ENCODE peak calls at places on chromosomes 2 and 18, in ten cellular contexts. J, I, D, F, C, G, T, A, L and X are unnamed samples.
A peak's percentile ranks its signal among the peaks of the same experiment; 100 is the strongest.

GRCh38 chr2:88499204-88499603 is 46.7 kb upstream of the FOXI3 start:
- DNase-seq in J (no peak), I (no peak), D (no peak), F (no peak), C (no peak), G (no peak), T (no peak), A (no peak), L (no peak), X (no peak)

GRCh38 chr2:241033346-241033987 is 35.0 kb downstream of the SNED1 start:
- DNase-seq in J (no peak), I (no peak), D (no peak), F (no peak), C (no peak), G (no peak), T (no peak), A (no peak), L (no peak), X (no peak)

GRCh38 chr2:142286618-142287017 is 155.8 kb upstream of the LRP1B start:
- DNase-seq in J (no peak), I (peak; percentile 66), D (no peak), F (no peak), C (peak; percentile 42), G (no peak), T (peak; percentile 27), A (no peak), L (peak; percentile 85), X (no peak)

GRCh38 chr2:114821055-114821454 is 378.6 kb downstream of the DPP10 start:
- DNase-seq in J (no peak), I (peak; percentile 22), D (no peak), F (no peak), C (no peak), G (no peak), T (no peak), A (no peak), L (no peak), X (no peak)

GRCh38 chr2:132009874-132010521 is 151.8 kb downstream of the ANKRD30BL start:
- DNase-seq in J (peak; percentile 2), I (no peak), D (peak; percentile 17), F (no peak), C (no peak), G (peak; percentile 46), T (peak; percentile 31), A (no peak), L (peak; percentile 11), X (no peak)

GRCh38 chr2:159098374-159098773 is 129.9 kb downstream of the TANC1 start:
- DNase-seq in J (no peak), I (no peak), D (no peak), F (no peak), C (peak; percentile 19), G (no peak), T (no peak), A (no peak), L (no peak), X (no peak)

GRCh38 chr2:36356199-36356989 is 816 bp downstream of the CRIM1 start:
- DNase-seq in J (peak; percentile 67), I (no peak), D (peak; percentile 78), F (peak; percentile 20), C (no peak), G (peak; percentile 81), T (peak; percentile 48), A (peak; percentile 13), L (no peak), X (peak; percentile 55)

GRCh38 chr18:57839942-57840381 is 36.8 kb upstream of the ATP8B1 start:
- DNase-seq in J (peak; percentile 87), I (no peak), D (no peak), F (no peak), C (peak; percentile 13), G (no peak), T (no peak), A (no peak), L (no peak), X (no peak)

GRCh38 chr2:17607379-17607778 is 66.9 kb downstream of the VSNL1 start:
- DNase-seq in J (no peak), I (no peak), D (no peak), F (no peak), C (no peak), G (no peak), T (no peak), A (no peak), L (no peak), X (no peak)

GRCh38 chr2:171792922-171793580 is 101.0 kb downstream of the SLC25A12 start:
- DNase-seq in J (no peak), I (no peak), D (no peak), F (no peak), C (no peak), G (no peak), T (no peak), A (no peak), L (peak; percentile 26), X (no peak)

GRCh38 chr18:2970762-2971659 is 41.9 kb downstream of the LPIN2 start:
- DNase-seq in J (no peak), I (no peak), D (peak; percentile 62), F (no peak), C (no peak), G (no peak), T (no peak), A (peak; percentile 51), L (no peak), X (no peak)

GRCh38 chr2:17901246-17901645 is 22.8 kb downstream of the KCNS3 start:
- DNase-seq in J (no peak), I (no peak), D (no peak), F (no peak), C (peak; percentile 7), G (no peak), T (peak; percentile 15), A (no peak), L (no peak), X (no peak)

DNA sequence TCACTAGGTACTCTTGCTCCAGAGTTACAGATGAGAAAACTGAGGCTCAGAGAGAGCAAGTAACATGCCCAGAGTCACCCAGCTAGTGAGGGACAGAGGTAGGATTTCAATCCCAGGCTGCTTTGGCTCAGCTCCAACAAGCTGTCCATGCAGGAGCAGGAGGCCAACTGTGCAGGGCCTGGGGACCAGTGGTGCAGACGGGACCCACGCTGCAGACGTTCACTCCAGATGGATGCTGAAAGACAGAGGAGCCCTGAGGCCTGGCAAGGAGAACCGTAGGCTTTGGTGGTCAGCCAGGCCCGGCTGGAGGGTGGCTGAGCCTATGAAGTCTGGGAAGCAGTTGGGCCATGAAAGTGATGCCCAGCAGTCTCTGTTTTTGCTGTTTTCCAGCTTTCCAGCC is 102.6 kb downstream of the MCFD2 start:
- DNase-seq in J (no peak), I (no peak), D (no peak), F (no peak), C (no peak), G (no peak), T (peak; percentile 24), A (no peak), L (no peak), X (no peak)
- H3K4me1 ChIP-seq in J (no peaks in the 10 kb centered on the region), I (peaks cover 1% of the 10 kb centered on the region), D (peaks cover 51% of the 10 kb centered on the region), F (peaks cover 30% of the 10 kb centered on the region), C (peaks cover 22% of the 10 kb centered on the region), G (peaks cover 57% of the 10 kb centered on the region), T (no peaks in the 10 kb centered on the region), A (no peaks in the 10 kb centered on the region), L (no peaks in the 10 kb centered on the region), X (peaks cover 4% of the 10 kb centered on the region)

GRCh38 chr2:950627-950992 is at the start of gene SNTG2:
- DNase-seq in J (no peak), I (no peak), D (no peak), F (no peak), C (no peak), G (no peak), T (peak; percentile 76), A (peak; percentile 20), L (peak; percentile 36), X (peak; percentile 43)
- H3K4me1 ChIP-seq in J (peaks cover 5% of the 10 kb centered on the region), I (peaks cover 8% of the 10 kb centered on the region), D (no peaks in the 10 kb centered on the region), F (peaks cover 8% of the 10 kb centered on the region), C (no peaks in the 10 kb centered on the region), G (peaks cover 13% of the 10 kb centered on the region), T (peaks cover 23% of the 10 kb centered on the region), A (peaks cover 4% of the 10 kb centered on the region), L (no peaks in the 10 kb centered on the region), X (peaks cover 23% of the 10 kb centered on the region)

GRCh38 chr2:25794544-25795276 is 83.6 kb downstream of the ASXL2 start:
- DNase-seq in J (no peak), I (no peak), D (no peak), F (no peak), C (no peak), G (no peak), T (no peak), A (no peak), L (no peak), X (no peak)
- H3K4me1 ChIP-seq in J (no peaks in the 10 kb centered on the region), I (no peaks in the 10 kb centered on the region), D (no peaks in the 10 kb centered on the region), F (no peaks in the 10 kb centered on the region), C (peaks cover 9% of the 10 kb centered on the region), G (no peaks in the 10 kb centered on the region), T (peaks cover 9% of the 10 kb centered on the region), A (peaks cover 58% of the 10 kb centered on the region), L (no peaks in the 10 kb centered on the region), X (peaks cover 4% of the 10 kb centered on the region)

GRCh38 chr2:174617120-174617519 is 19.5 kb upstream of the WIPF1 start:
- DNase-seq in J (no peak), I (no peak), D (no peak), F (no peak), C (no peak), G (no peak), T (no peak), A (no peak), L (no peak), X (no peak)

GRCh38 chr2:174618179-174618578 is 20.6 kb upstream of the WIPF1 start:
- DNase-seq in J (no peak), I (no peak), D (no peak), F (no peak), C (no peak), G (no peak), T (no peak), A (no peak), L (no peak), X (no peak)

GRCh38 chr2:174615951-174616436 is 18.4 kb upstream of the WIPF1 start:
- DNase-seq in J (no peak), I (no peak), D (no peak), F (no peak), C (peak; percentile 83), G (no peak), T (no peak), A (no peak), L (no peak), X (no peak)

GRCh38 chr2:174614261-174614660 is 16.7 kb upstream of the WIPF1 start:
- DNase-seq in J (peak; percentile 57), I (no peak), D (no peak), F (no peak), C (peak; percentile 92), G (no peak), T (no peak), A (no peak), L (peak; percentile 79), X (no peak)

GRCh38 chr2:174617713-174618112 is 20.1 kb upstream of the WIPF1 start:
- DNase-seq in J (no peak), I (no peak), D (no peak), F (no peak), C (no peak), G (no peak), T (no peak), A (no peak), L (no peak), X (no peak)
- H3K4me1 ChIP-seq in J (peaks cover 11% of the 10 kb centered on the region), I (no peaks in the 10 kb centered on the region), D (peaks cover 30% of the 10 kb centered on the region), F (no peaks in the 10 kb centered on the region), C (peaks cover 52% of the 10 kb centered on the region), G (peaks cover 20% of the 10 kb centered on the region), T (peaks cover 26% of the 10 kb centered on the region), A (peaks cover 67% of the 10 kb centered on the region), L (no peaks in the 10 kb centered on the region), X (peaks cover 13% of the 10 kb centered on the region)